ENCODE peak calls at places on chromosomes 6 and 20, in five cellular contexts. S, N, X, F and C are unnamed samples. For H3K27me3, the result is how much of the 10 kb centered on the place peaks cover.

GRCh38 chr20:25282796-25283195 is 34.9 kb downstream of the PYGB start:
- DNase-seq in S (no peak), N (peak), X (peak), F (no peak), C (peak)

GRCh38 chr6:142925575-142926110 is 19.3 kb downstream of the HIVEP2 start:
- DNase-seq in S (no peak), N (no peak), X (no peak), F (no peak), C (no peak)

GRCh38 chr20:43571310-43571709 is 12.5 kb downstream of the SGK2 start:
- DNase-seq in S (no peak), N (no peak), X (no peak), F (no peak), C (no peak)

GRCh38 chr6:14996892-14997291 is 249.0 kb upstream of the JARID2 start:
- DNase-seq in S (no peak), N (no peak), X (no peak), F (no peak), C (no peak)

GRCh38 chr6:57247603-57248002 is 25.5 kb upstream of the RAB23 start:
- DNase-seq in S (no peak), N (no peak), X (no peak), F (no peak), C (no peak)

GRCh38 chr6:151537561-151537960 is 43.7 kb downstream of the CCDC170 start:
- DNase-seq in S (no peak), N (no peak), X (no peak), F (no peak), C (no peak)

GRCh38 chr20:19338960-19339359 is 126.5 kb downstream of the SLC24A3 start:
- DNase-seq in S (no peak), N (no peak), X (no peak), F (no peak), C (no peak)

GRCh38 chr6:138196142-138196738 is 22.1 kb downstream of the PBOV1 start:
- DNase-seq in S (no peak), N (no peak), X (no peak), F (no peak), C (no peak)

GRCh38 chr6:134063966-134064445 is 11.6 kb upstream of the SLC2A12 start:
- DNase-seq in S (peak), N (peak), X (no peak), F (peak), C (no peak)

GRCh38 chr6:133093957-133094356 is 147.2 kb upstream of the EYA4 start:
- DNase-seq in S (no peak), N (no peak), X (no peak), F (no peak), C (no peak)

DNA sequence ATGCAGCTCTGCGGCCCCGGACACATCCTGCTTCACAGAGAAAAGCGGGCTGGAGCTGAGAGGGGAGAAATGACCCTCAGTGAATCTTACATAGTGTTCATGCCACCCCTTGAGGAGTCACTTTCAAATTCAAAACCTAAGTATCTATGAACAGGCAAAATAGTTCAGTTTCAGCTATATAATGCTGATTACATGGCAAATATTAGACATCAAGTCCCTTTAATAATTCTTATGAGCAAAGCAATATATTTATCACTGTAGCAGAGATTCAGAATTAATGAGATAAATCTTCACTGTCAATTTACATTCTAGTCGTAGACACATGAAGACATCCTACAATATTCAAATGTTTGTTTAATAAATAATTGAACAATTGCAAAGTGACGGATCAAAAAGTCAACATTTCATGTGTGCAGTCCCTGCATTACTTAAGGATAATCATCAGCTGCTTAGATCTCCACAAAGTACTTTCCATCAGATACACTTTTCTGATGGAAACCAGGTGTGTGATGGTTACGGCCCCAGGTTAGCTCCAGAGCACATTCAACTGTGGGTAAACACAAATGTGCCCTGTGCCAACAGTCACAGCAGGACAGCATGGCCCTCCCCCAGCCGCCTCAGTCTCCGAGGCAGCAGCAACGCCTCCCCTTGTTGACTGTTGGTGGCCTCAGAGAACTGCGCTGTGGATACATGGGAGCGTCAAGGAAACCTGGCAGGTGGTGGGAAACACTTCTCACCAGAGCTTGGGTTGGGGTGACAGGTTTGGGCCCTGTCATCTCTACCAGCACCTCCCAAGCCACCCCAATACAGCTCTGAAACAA is 787 bp upstream of the PRR18 start:
- DNase-seq in S (no peak), N (no peak), X (peak), F (no peak), C (no peak)
- H3K27me3 ChIP-seq in S (under half), N (under half), X (under half), F (under half), C (under half)

DNA sequence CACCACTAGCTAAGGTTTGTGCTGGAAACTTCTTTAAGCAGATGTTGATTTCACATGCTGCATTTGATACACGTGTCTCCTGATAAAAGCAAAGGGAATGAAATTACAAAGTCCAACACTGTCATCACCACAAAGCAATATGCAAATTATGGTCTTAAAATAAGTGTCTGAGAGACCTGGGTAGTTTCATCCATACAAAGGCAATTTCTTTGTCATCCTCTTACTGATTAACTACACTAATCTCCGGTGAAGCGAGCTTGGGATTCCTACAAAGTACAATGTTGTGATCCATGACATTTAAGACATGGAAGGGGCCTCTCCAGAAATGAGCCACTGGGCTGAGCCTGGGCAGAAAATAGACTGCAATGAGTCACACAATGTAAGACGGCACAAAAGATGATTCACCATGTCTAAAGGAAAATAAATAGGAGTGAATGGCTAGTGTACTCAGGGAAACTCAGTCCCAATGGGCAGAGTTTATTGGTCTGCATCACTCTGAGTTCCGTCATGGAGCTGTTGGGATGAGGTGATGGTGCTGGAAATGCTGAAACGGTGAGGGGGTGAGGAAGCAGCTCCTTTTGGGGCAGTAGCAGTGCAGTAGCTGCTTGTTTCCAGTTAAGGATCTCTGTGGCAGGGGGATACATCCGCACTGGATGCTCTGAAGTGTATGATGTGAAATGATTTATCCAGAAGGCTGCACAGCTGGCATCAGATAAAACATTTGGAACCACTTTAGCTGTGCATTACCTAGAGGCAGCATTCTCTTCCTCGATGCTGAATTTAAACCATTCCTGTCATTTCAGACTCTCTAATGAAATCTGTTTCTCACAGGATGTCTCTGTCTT is 103.3 kb downstream of the IBTK start:
- DNase-seq in S (no peak), N (peak), X (no peak), F (no peak), C (no peak)
- H3K4me3 ChIP-seq in S (no peak), N (no peak), X (no peak), F (no peak), C (no peak)

DNA sequence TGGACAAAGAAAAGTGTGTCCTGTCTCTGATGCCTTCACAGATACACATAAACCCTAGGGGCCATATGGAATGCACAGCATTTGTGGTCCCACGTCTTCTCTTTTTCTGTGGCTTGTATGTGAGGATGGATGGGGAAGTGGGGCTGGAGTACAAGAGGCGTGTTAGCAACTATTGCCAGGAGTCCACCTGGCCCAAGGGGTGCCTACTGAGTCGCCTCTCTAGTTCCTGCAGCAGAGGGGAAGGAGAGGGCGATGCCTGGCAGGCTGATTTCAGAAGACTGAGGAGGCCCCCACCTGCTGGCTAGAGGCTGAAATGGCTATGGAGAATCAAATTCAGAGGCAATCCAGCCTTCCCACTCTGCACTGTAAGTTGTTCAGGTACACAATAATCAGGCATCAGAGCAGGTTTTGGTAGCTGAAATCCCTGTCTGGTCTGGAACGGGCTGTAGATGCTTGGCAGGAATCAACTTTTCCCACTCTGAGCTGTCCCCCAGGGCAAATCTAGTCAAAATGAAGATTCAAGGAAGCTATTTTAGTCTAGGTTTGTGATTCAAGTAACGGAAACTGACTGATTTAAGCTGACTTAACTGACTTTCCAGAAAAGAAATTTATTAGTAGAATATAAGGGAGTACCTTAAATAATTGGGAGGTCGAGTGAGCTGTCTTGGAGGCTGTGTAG is 14.9 kb upstream of the PPARD start:
- DNase-seq in S (peak), N (no peak), X (no peak), F (peak), C (peak)
- TF ChIP-seq CTCF in S (peak), N (peak), X (peak), F (peak), C (peak)

GRCh38 chr20:61350500-61351250 is 98.6 kb downstream of the CDH4 start:
- DNase-seq in S (no peak), N (no peak), X (no peak), F (no peak), C (no peak)

GRCh38 chr20:61352381-61353260 is 100.6 kb downstream of the CDH4 start:
- DNase-seq in S (no peak), N (no peak), X (no peak), F (no peak), C (no peak)

GRCh38 chr20:61346996-61347906 is 95.2 kb downstream of the CDH4 start:
- DNase-seq in S (no peak), N (no peak), X (no peak), F (no peak), C (no peak)

GRCh38 chr20:61353261-61353995 is 101.4 kb downstream of the CDH4 start:
- DNase-seq in S (no peak), N (no peak), X (no peak), F (no peak), C (no peak)

GRCh38 chr20:61349447-61350165 is 97.5 kb downstream of the CDH4 start:
- DNase-seq in S (no peak), N (no peak), X (no peak), F (no peak), C (no peak)
- H3K27me3 ChIP-seq in S (under half), N (under half), X (under half), F (under half), C (under half)

GRCh38 chr20:58811334-58811733 is 39.4 kb downstream of the GNAS-AS1 start:
- DNase-seq in S (no peak), N (no peak), X (no peak), F (no peak), C (no peak)
- H3K4me3 ChIP-seq in S (no peak), N (no peak), X (no peak), F (no peak), C (no peak)

DNA sequence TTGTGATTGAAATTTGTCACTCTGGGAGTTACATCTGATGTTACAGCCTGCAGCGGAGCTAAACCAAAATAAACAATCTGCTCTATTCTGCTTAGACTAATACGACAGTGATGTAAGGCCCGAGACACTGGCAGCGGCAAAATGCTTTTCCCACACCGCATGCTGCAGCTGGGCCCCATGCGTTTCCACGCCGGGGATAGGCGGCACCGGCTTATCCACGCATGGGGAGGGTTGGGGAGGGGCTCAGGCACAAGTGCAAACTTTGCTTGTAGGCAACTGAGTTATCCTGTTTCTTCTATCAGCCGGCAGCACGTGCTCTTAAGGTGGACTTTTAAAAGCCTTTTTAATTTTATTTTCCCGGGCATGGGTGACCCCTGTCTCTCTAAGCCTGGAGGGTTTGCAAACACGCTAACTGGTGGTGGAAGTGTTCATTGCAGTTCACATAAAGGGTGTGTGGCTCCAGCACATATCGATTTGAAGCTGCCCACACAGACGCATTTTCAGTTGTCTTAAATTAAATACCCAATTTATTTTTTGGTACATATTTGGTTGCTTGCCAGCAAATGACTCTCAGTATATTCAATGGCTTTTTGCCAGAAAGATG is 561.7 kb upstream of the AGPAT4 start:
- DNase-seq in S (no peak), N (no peak), X (no peak), F (no peak), C (no peak)
- TF ChIP-seq CTCF in S (no peak), N (no peak), X (no peak), F (no peak), C (no peak)

DNA sequence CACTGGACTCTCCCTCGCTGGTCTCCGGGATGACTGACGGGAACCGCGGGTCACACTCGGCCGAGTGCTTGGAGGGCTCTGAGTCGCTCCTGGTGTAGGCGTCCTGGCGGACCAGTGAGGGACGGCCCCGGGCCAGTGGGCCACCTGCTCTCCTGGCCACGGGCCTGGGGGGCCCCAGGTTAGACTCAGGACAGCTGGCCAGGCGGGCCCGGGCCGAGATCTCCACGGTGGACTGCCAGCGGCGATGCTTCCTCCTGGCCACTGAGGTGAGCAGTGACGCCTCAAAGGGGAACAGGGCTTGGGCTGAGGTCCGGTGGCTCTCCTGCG is 11.9 kb downstream of the DACT2 start:
- DNase-seq in S (no peak), N (no peak), X (no peak), F (no peak), C (no peak)
- H3K27me3 ChIP-seq in S (under half), N (under half), X (under half), F (under half), C (under half)

GRCh38 chr6:162852810-162853577 is 125.2 kb downstream of the PACRG start:
- DNase-seq in S (no peak), N (no peak), X (no peak), F (no peak), C (no peak)

GRCh38 chr6:162857321-162857720 is 129.5 kb downstream of the PACRG start:
- DNase-seq in S (no peak), N (no peak), X (no peak), F (no peak), C (no peak)

GRCh38 chr6:162854734-162855191 is 127.0 kb downstream of the PACRG start:
- DNase-seq in S (no peak), N (no peak), X (no peak), F (no peak), C (no peak)

GRCh38 chr6:162854228-162854627 is 126.5 kb downstream of the PACRG start:
- DNase-seq in S (no peak), N (no peak), X (no peak), F (no peak), C (no peak)

DNA sequence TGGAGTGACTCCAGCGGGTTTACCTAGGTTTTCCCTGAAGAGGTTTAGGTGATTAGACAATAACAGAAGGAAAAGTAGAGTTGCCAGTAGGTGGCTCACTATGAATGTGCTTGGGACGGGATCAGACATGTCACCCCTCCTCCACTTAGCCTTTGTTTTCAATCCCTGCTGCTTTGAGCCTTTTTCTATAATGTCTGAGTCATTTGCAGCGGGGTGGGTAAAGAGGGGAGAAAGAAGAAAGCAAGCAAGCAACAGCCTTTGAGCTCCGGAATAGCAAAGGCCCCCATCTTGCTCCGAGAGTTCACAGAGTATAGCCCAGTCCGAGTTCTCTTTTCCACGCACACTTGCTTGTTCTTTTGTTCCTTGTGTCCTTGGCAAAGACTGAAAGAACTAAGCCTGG is 129.1 kb downstream of the PACRG start:
- DNase-seq in S (peak), N (no peak), X (no peak), F (no peak), C (no peak)
- H3K4me3 ChIP-seq in S (peak), N (peak), X (peak), F (no peak), C (peak)

GRCh38 chr20:46303176-46303956 is 4.9 kb downstream of the CDH22 start:
- DNase-seq in S (no peak), N (no peak), X (no peak), F (no peak), C (no peak)

GRCh38 chr20:46298374-46298773 is 9.9 kb downstream of the CDH22 start:
- DNase-seq in S (no peak), N (no peak), X (no peak), F (no peak), C (no peak)

GRCh38 chr20:46299078-46299477 is 9.2 kb downstream of the CDH22 start:
- DNase-seq in S (no peak), N (no peak), X (no peak), F (no peak), C (no peak)

GRCh38 chr20:46302119-46302518 is 6.2 kb downstream of the CDH22 start:
- DNase-seq in S (no peak), N (no peak), X (no peak), F (no peak), C (no peak)

DNA sequence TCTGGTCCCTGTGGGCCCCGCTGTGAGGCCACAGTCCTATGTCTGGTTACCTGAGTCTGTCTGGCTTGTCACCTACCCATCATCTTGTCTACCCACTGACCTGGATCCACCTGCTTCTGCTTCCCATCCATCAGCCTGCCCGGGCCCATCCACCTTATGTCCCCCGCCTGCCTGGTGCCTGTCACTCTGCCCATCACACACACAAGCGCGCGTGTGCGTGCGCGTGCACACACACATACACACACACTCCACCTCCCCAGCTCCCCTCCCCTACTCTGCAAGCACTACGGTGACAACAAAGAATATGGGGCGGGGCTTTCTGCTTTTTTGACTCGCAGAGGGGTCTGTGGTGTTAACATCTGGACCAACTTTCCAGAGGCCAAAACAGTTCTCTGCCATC is 8.0 kb downstream of the CDH22 start:
- DNase-seq in S (no peak), N (no peak), X (no peak), F (no peak), C (no peak)
- TF ChIP-seq CTCF in S (no peak), N (no peak), X (no peak), F (no peak), C (no peak)

DNA sequence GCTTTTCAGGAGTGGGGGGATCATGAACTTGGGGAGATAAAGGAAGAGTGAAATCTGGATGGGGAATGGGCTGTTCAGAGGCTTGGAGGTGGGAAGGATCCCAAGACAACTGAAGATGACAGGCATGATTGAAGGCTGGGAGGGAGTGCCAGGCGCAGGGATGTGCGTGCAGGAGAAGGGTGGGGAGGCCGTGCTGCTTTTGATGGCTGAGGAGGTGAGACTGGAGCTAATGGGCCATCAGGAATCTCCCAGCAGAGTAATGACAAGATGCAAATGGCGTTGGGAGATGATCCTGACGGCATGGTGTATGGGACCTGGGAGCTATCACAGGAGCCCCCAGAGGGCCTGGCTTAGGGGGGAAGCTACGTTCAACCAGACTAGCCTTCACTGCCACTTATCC is 1.6 kb downstream of the CPNE5 start:
- DNase-seq in S (no peak), N (no peak), X (no peak), F (no peak), C (no peak)
- H3K27me3 ChIP-seq in S (under half), N (under half), X (under half), F (under half), C (under half)